ENCODE peak calls at places on chromosomes 4 and X, in nine cellular contexts. B is PC-9, A is cerebellar cortex, U is mesothelial cell of epicardium, Y is body of pancreas, Z is NCI-H2081, G is endodermal cell, K is hepatic stellate cell, V is activated gamma-delta T cell treated with Interleukin-2 at 50 U/mL for 16 hours. Q is an unnamed sample.
A peak's percentile ranks its signal among the peaks of the same experiment; 100 is the strongest.

GRCh38 chrX:42378857-42379256 is 399.1 kb downstream of the PPP1R2C start:
- DNase-seq in B (no peak), A (no peak), U (no peak), Y (no peak), Z (no peak), G (no peak), K (no peak), V (no peak), Q (no peak)

GRCh38 chrX:27444093-27444908 is 18.8 kb downstream of the PPP4R3C start:
- DNase-seq in B (no peak), A (no peak), U (no peak), Y (peak; percentile 29), Z (no peak), G (no peak), K (no peak), V (no peak), Q (peak; percentile 38)

GRCh38 chr4:17781072-17781830 is at the start of gene FAM184B:
- DNase-seq in B (no peak), A (no peak), U (peak; percentile 43), Y (no peak), Z (peak; percentile 35), G (peak; percentile 75), K (no peak), V (no peak), Q (no peak)

GRCh38 chr4:154164931-154165839 is 326.4 kb downstream of the DCHS2 start:
- DNase-seq in B (no peak), A (no peak), U (no peak), Y (no peak), Z (no peak), G (no peak), K (no peak), V (no peak), Q (peak; percentile 85)

GRCh38 chr4:7900351-7900750 is 39.3 kb downstream of the AFAP1 start:
- DNase-seq in B (no peak), A (no peak), U (no peak), Y (no peak), Z (no peak), G (no peak), K (no peak), V (no peak), Q (no peak)

GRCh38 chr4:75820676-75821075 is 81.6 kb downstream of the PPEF2 start:
- DNase-seq in B (no peak), A (no peak), U (no peak), Y (no peak), Z (no peak), G (no peak), K (no peak), V (no peak), Q (no peak)

GRCh38 chrX:105375816-105376215 is 155.3 kb upstream of the TEX13A start:
- DNase-seq in B (no peak), A (no peak), U (no peak), Y (no peak), Z (no peak), G (no peak), K (peak; percentile 1), V (no peak), Q (no peak)

GRCh38 chr4:119238068-119238722 is 25.7 kb downstream of the USP53 start:
- DNase-seq in B (no peak), A (no peak), U (no peak), Y (no peak), Z (no peak), G (no peak), K (no peak), V (no peak), Q (peak; percentile 8)

GRCh38 chr4:147735413-147736301 is 3.8 kb downstream of the ARHGAP10 start:
- DNase-seq in B (no peak), A (no peak), U (no peak), Y (no peak), Z (no peak), G (no peak), K (no peak), V (no peak), Q (no peak)

GRCh38 chr4:187251896-187252295 is 528.2 kb upstream of the FAT1 start:
- DNase-seq in B (no peak), A (no peak), U (no peak), Y (no peak), Z (no peak), G (no peak), K (no peak), V (no peak), Q (no peak)

GRCh38 chr4:183722738-183723560 is 63.9 kb downstream of the TRAPPC11 start:
- DNase-seq in B (peak; percentile 72), A (no peak), U (peak; percentile 69), Y (peak; percentile 86), Z (peak; percentile 85), G (peak; percentile 90), K (peak; percentile 54), V (peak; percentile 52), Q (peak; percentile 89)

GRCh38 chr4:107519057-107519456 is 201.0 kb downstream of the PAPSS1 start:
- DNase-seq in B (peak; percentile 5), A (peak; percentile 2), U (peak; percentile 48), Y (peak; percentile 18), Z (peak; percentile 6), G (peak; percentile 68), K (no peak), V (no peak), Q (no peak)

GRCh38 chr4:147409350-147409749 is 71.5 kb upstream of the EDNRA start:
- DNase-seq in B (no peak), A (no peak), U (no peak), Y (no peak), Z (no peak), G (no peak), K (no peak), V (no peak), Q (no peak)

GRCh38 chrX:40100141-40100536 is 2.4 kb upstream of the BCOR start:
- DNase-seq in B (peak; percentile 47), A (no peak), U (no peak), Y (peak; percentile 41), Z (no peak), G (peak; percentile 72), K (no peak), V (no peak), Q (no peak)

GRCh38 chr4:125704726-125705125 is 390.0 kb downstream of the FAT4 start:
- DNase-seq in B (no peak), A (no peak), U (no peak), Y (no peak), Z (no peak), G (no peak), K (no peak), V (no peak), Q (no peak)

GRCh38 chr4:113288257-113288656 is 238.8 kb downstream of the ANK2 start:
- DNase-seq in B (no peak), A (no peak), U (no peak), Y (no peak), Z (no peak), G (no peak), K (no peak), V (no peak), Q (no peak)

GRCh38 chr4:98996056-98996941 is 778 bp downstream of the METAP1 start:
- DNase-seq in B (peak; percentile 17), A (peak; percentile 43), U (no peak), Y (peak; percentile 24), Z (no peak), G (peak; percentile 52), K (peak; percentile 33), V (no peak), Q (peak; percentile 32)

GRCh38 chr4:21290562-21290961 is 590.3 kb downstream of the PACRGL start:
- DNase-seq in B (no peak), A (no peak), U (no peak), Y (no peak), Z (no peak), G (no peak), K (no peak), V (no peak), Q (no peak)

GRCh38 chr4:147842573-147842972 is 110.7 kb downstream of the ARHGAP10 start:
- DNase-seq in B (no peak), A (no peak), U (no peak), Y (peak; percentile 24), Z (no peak), G (no peak), K (no peak), V (no peak), Q (no peak)

GRCh38 chrX:153971124-153971631 is 440 bp downstream of the HCFC1 start:
- DNase-seq in B (peak; percentile 94), A (peak; percentile 84), U (peak; percentile 92), Y (peak; percentile 91), Z (peak; percentile 43), G (peak; percentile 89), K (peak; percentile 98), V (peak; percentile 91), Q (peak; percentile 69)

GRCh38 chr4:26284536-26284935 is 36.3 kb upstream of the RBPJ start:
- DNase-seq in B (peak; percentile 22), A (no peak), U (no peak), Y (no peak), Z (no peak), G (no peak), K (no peak), V (no peak), Q (no peak)

GRCh38 chrX:119516157-119516702 is 48.0 kb downstream of the SLC25A5 start:
- DNase-seq in B (peak; percentile 36), A (peak; percentile 60), U (no peak), Y (peak; percentile 32), Z (peak; percentile 78), G (peak; percentile 63), K (peak; percentile 64), V (peak; percentile 27), Q (peak; percentile 29)

GRCh38 chr4:110735691-110736090 is 112.8 kb upstream of the PITX2 start:
- DNase-seq in B (no peak), A (no peak), U (peak; percentile 71), Y (no peak), Z (no peak), G (no peak), K (no peak), V (no peak), Q (no peak)

GRCh38 chrX:36978886-36979285 is 29.3 kb upstream of the FAM47C start:
- DNase-seq in B (no peak), A (no peak), U (no peak), Y (no peak), Z (no peak), G (no peak), K (no peak), V (no peak), Q (no peak)

GRCh38 chr4:147815741-147816140 is 83.9 kb downstream of the ARHGAP10 start:
- DNase-seq in B (no peak), A (no peak), U (no peak), Y (no peak), Z (no peak), G (no peak), K (no peak), V (no peak), Q (no peak)

GRCh38 chr4:15162465-15163283 is 160.4 kb downstream of the CPEB2 start:
- DNase-seq in B (no peak), A (peak; percentile 61), U (no peak), Y (no peak), Z (no peak), G (no peak), K (peak; percentile 11), V (no peak), Q (no peak)

Q was measured in trophoblast cell.